ENCODE peak calls at places on chromosome 9, in five cellular contexts. One of them, this sample, is unnamed.

GRCh38 chr9:29078063-29078660 is 1504.9 kb upstream of the C9orf72 start:
- DNase-seq in HepG2: no peak
- DNase-seq in SK-N-SH: no peak
- DNase-seq in K562: no peak
- DNase-seq in GM12878: no peak
- DNase-seq in this sample: peak

GRCh38 chr9:91771027-91771426 is 179.0 kb downstream of the ROR2 start:
- DNase-seq in K562: no peak
- DNase-seq in HepG2: no peak
- DNase-seq in GM12878: no peak
- DNase-seq in SK-N-SH: no peak
- DNase-seq in this sample: peak

GRCh38 chr9:129341197-129341990 is 163.3 kb upstream of the IER5L start:
- DNase-seq in SK-N-SH: no peak
- DNase-seq in GM12878: no peak
- DNase-seq in HepG2: no peak
- DNase-seq in K562: no peak
- DNase-seq in this sample: no peak

GRCh38 chr9:85212209-85212608 is 529.5 kb downstream of the AGTPBP1 start:
- DNase-seq in HepG2: no peak
- DNase-seq in GM12878: no peak
- DNase-seq in SK-N-SH: no peak
- DNase-seq in K562: no peak
- DNase-seq in this sample: no peak

GRCh38 chr9:102631559-102631958 is 363.6 kb upstream of the CYLC2 start:
- DNase-seq in K562: no peak
- DNase-seq in GM12878: no peak
- DNase-seq in SK-N-SH: no peak
- DNase-seq in HepG2: peak
- DNase-seq in this sample: peak

GRCh38 chr9:75957095-75957494 is 66.6 kb downstream of the PCSK5 start:
- DNase-seq in K562: no peak
- DNase-seq in GM12878: no peak
- DNase-seq in SK-N-SH: no peak
- DNase-seq in HepG2: no peak
- DNase-seq in this sample: no peak

GRCh38 chr9:137070906-137071275 is 534 bp upstream of the SAPCD2 start:
- DNase-seq in SK-N-SH: peak
- DNase-seq in GM12878: no peak
- DNase-seq in HepG2: peak
- DNase-seq in K562: no peak
- DNase-seq in this sample: no peak

GRCh38 chr9:5392285-5392684 is 45.4 kb downstream of the PLGRKT start:
- DNase-seq in GM12878: no peak
- DNase-seq in K562: no peak
- DNase-seq in SK-N-SH: no peak
- DNase-seq in HepG2: no peak
- DNase-seq in this sample: no peak

GRCh38 chr9:130845901-130846381 is 10.9 kb downstream of the ABL1 start:
- DNase-seq in K562: peak
- DNase-seq in HepG2: no peak
- DNase-seq in GM12878: no peak
- DNase-seq in SK-N-SH: peak
- DNase-seq in this sample: peak

GRCh38 chr9:135805422-135806022 is 101.8 kb downstream of the CAMSAP1 start:
- DNase-seq in HepG2: no peak
- DNase-seq in GM12878: no peak
- DNase-seq in K562: no peak
- DNase-seq in SK-N-SH: no peak
- DNase-seq in this sample: no peak

GRCh38 chr9:20604561-20604960 is 17.7 kb downstream of the MLLT3 start:
- DNase-seq in HepG2: no peak
- DNase-seq in K562: no peak
- DNase-seq in SK-N-SH: no peak
- DNase-seq in GM12878: no peak
- DNase-seq in this sample: no peak

GRCh38 chr9:121771851-121772599 is 120.6 kb downstream of the DAB2IP start:
- DNase-seq in GM12878: no peak
- DNase-seq in K562: no peak
- DNase-seq in HepG2: no peak
- DNase-seq in SK-N-SH: no peak
- DNase-seq in this sample: no peak

GRCh38 chr9:114507726-114508125 is 2.5 kb upstream of the WHRN start:
- DNase-seq in K562: no peak
- DNase-seq in SK-N-SH: no peak
- DNase-seq in GM12878: no peak
- DNase-seq in HepG2: peak
- DNase-seq in this sample: peak

GRCh38 chr9:88820055-88820454 is 171.2 kb upstream of the S1PR3 start:
- DNase-seq in SK-N-SH: no peak
- DNase-seq in GM12878: no peak
- DNase-seq in K562: no peak
- DNase-seq in HepG2: no peak
- DNase-seq in this sample: no peak

GRCh38 chr9:109730228-109730627 is 49.8 kb upstream of the PALM2AKAP2 start:
- DNase-seq in K562: no peak
- DNase-seq in HepG2: no peak
- DNase-seq in GM12878: no peak
- DNase-seq in SK-N-SH: no peak
- DNase-seq in this sample: no peak

GRCh38 chr9:86946712-86947145 is 577 bp downstream of the GAS1 start:
- DNase-seq in HepG2: no peak
- DNase-seq in GM12878: no peak
- DNase-seq in K562: no peak
- DNase-seq in SK-N-SH: peak
- DNase-seq in this sample: peak

GRCh38 chr9:4464911-4465513 is 25.3 kb upstream of the SLC1A1 start:
- DNase-seq in K562: no peak
- DNase-seq in HepG2: no peak
- DNase-seq in GM12878: peak
- DNase-seq in SK-N-SH: no peak
- DNase-seq in this sample: no peak

GRCh38 chr9:123426406-123426805 is 70.4 kb downstream of the CRB2 start:
- DNase-seq in SK-N-SH: no peak
- DNase-seq in K562: no peak
- DNase-seq in HepG2: no peak
- DNase-seq in GM12878: peak
- DNase-seq in this sample: peak

GRCh38 chr9:122213589-122214413 is 15.0 kb downstream of the LHX6 start:
- DNase-seq in K562: peak
- DNase-seq in SK-N-SH: peak
- DNase-seq in HepG2: peak
- DNase-seq in GM12878: no peak
- DNase-seq in this sample: peak

GRCh38 chr9:136373300-136374182 is at the start of gene CARD9:
- DNase-seq in HepG2: peak
- DNase-seq in SK-N-SH: peak
- DNase-seq in K562: peak
- DNase-seq in GM12878: no peak
- DNase-seq in this sample: no peak

GRCh38 chr9:13267743-13268142 is 11.7 kb downstream of the MPDZ start:
- DNase-seq in K562: no peak
- DNase-seq in SK-N-SH: no peak
- DNase-seq in HepG2: no peak
- DNase-seq in GM12878: no peak
- DNase-seq in this sample: peak

GRCh38 chr9:120610975-120611689 is 31.2 kb upstream of the CDK5RAP2 start:
- DNase-seq in GM12878: no peak
- DNase-seq in K562: peak
- DNase-seq in SK-N-SH: no peak
- DNase-seq in HepG2: peak
- DNase-seq in this sample: no peak

GRCh38 chr9:125262217-125262991 is 778 bp downstream of the GAPVD1 start:
- DNase-seq in SK-N-SH: no peak
- DNase-seq in HepG2: peak
- DNase-seq in GM12878: no peak
- DNase-seq in K562: no peak
- DNase-seq in this sample: no peak

GRCh38 chr9:129382281-129383004 is 204.4 kb upstream of the IER5L start:
- DNase-seq in K562: no peak
- DNase-seq in GM12878: no peak
- DNase-seq in HepG2: no peak
- DNase-seq in SK-N-SH: peak
- DNase-seq in this sample: no peak

GRCh38 chr9:75185585-75186170 is 97.4 kb downstream of the OSTF1 start:
- DNase-seq in SK-N-SH: no peak
- DNase-seq in K562: peak
- DNase-seq in HepG2: peak
- DNase-seq in GM12878: no peak
- DNase-seq in this sample: peak

GRCh38 chr9:96612105-96612965 is 7.3 kb downstream of the CDC14B start:
- DNase-seq in K562: no peak
- DNase-seq in HepG2: peak
- DNase-seq in SK-N-SH: peak
- DNase-seq in GM12878: no peak
- DNase-seq in this sample: peak

GRCh38 chr9:120852240-120853018 is 9.7 kb upstream of the PSMD5 start:
- DNase-seq in HepG2: no peak
- DNase-seq in GM12878: no peak
- DNase-seq in K562: no peak
- DNase-seq in SK-N-SH: no peak
- DNase-seq in this sample: no peak

DNA sequence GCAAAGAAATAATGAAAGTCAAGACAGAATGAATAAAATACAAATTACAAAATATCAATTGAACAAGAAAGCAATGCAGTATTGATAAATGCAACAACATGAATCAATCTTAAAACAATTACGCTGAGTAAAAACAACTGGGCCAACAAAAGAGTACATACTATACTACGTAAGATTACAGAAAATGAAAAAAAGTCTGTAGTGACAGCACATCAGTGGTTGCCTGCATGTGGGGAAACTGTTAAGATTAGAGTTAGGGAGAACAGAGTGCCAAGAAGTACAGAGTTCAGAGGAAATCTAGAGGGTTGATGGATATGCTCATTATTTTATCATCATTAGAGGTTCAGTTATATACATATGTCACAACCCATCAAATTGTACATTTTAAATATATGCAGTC is 706.6 kb upstream of the ACO1 start:
- DNase-seq in SK-N-SH: no peak
- DNase-seq in GM12878: no peak
- DNase-seq in K562: no peak
- DNase-seq in HepG2: no peak
- DNase-seq in this sample: no peak
- TF ChIP-seq EP300 in SK-N-SH: no peak
- TF ChIP-seq EP300 in GM12878: no peak
- TF ChIP-seq EP300 in K562: no peak
- TF ChIP-seq EP300 in HepG2: no peak
- TF ChIP-seq EP300 in this sample: no peak

GRCh38 chr9:127131871-127132270 is 9.4 kb upstream of the ANGPTL2 start:
- DNase-seq in HepG2: no peak
- DNase-seq in K562: no peak
- DNase-seq in SK-N-SH: no peak
- DNase-seq in GM12878: no peak
- DNase-seq in this sample: no peak
- TF ChIP-seq REST in HepG2: no peak
- TF ChIP-seq REST in K562: no peak
- TF ChIP-seq REST in SK-N-SH: no peak
- TF ChIP-seq REST in GM12878: no peak
- TF ChIP-seq REST in this sample: no peak

GRCh38 chr9:82367929-82368328 is 379.4 kb downstream of the SPATA31D1 start:
- DNase-seq in GM12878: no peak
- DNase-seq in K562: no peak
- DNase-seq in HepG2: no peak
- DNase-seq in SK-N-SH: no peak
- DNase-seq in this sample: no peak

GRCh38 chr9:82363236-82363635 is 374.7 kb downstream of the SPATA31D1 start:
- DNase-seq in K562: no peak
- DNase-seq in GM12878: no peak
- DNase-seq in HepG2: no peak
- DNase-seq in SK-N-SH: no peak
- DNase-seq in this sample: no peak

GRCh38 chr9:82367016-82367415 is 378.4 kb downstream of the SPATA31D1 start:
- DNase-seq in SK-N-SH: peak
- DNase-seq in HepG2: no peak
- DNase-seq in GM12878: no peak
- DNase-seq in K562: no peak
- DNase-seq in this sample: no peak

GRCh38 chr9:82369251-82369945 is 380.8 kb downstream of the SPATA31D1 start:
- DNase-seq in GM12878: no peak
- DNase-seq in HepG2: no peak
- DNase-seq in K562: no peak
- DNase-seq in SK-N-SH: no peak
- DNase-seq in this sample: no peak

GRCh38 chr9:82363666-82364065 is 375.1 kb downstream of the SPATA31D1 start:
- DNase-seq in GM12878: no peak
- DNase-seq in HepG2: no peak
- DNase-seq in K562: no peak
- DNase-seq in SK-N-SH: no peak
- DNase-seq in this sample: no peak
- TF ChIP-seq EP300 in GM12878: no peak
- TF ChIP-seq EP300 in HepG2: no peak
- TF ChIP-seq EP300 in K562: no peak
- TF ChIP-seq EP300 in SK-N-SH: peak
- TF ChIP-seq EP300 in this sample: no peak

GRCh38 chr9:133389562-133389961 is 13.4 kb downstream of the STKLD1 start:
- DNase-seq in HepG2: no peak
- DNase-seq in K562: no peak
- DNase-seq in SK-N-SH: no peak
- DNase-seq in GM12878: no peak
- DNase-seq in this sample: no peak

GRCh38 chr9:133386338-133386737 is 10.2 kb downstream of the STKLD1 start:
- DNase-seq in GM12878: no peak
- DNase-seq in SK-N-SH: no peak
- DNase-seq in HepG2: peak
- DNase-seq in K562: no peak
- DNase-seq in this sample: no peak

GRCh38 chr9:133389025-133389557 is 12.9 kb downstream of the STKLD1 start:
- DNase-seq in GM12878: no peak
- DNase-seq in SK-N-SH: no peak
- DNase-seq in K562: no peak
- DNase-seq in HepG2: no peak
- DNase-seq in this sample: no peak

GRCh38 chr9:133385452-133385851 is 9.3 kb downstream of the STKLD1 start:
- DNase-seq in GM12878: no peak
- DNase-seq in SK-N-SH: no peak
- DNase-seq in HepG2: no peak
- DNase-seq in K562: no peak
- DNase-seq in this sample: no peak

DNA sequence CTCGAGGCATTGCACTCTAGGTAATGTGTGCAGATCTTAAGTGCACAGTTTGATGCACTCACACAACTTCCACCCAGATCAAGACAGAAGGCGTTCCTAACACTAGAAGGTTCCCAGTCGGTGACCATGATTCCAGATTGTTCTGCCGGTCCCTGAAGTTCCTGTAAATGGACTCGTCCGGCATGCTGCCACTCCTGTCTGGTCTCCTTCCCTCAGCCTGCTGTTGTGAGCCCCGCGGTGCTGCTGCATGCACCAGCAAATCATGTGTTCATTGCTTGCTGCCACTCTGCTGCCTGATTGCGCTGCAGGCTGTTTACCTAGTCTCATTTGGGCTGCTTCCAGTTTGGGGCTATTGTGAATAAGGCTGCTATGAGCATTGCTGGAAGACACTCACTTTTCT is 11.5 kb downstream of the STKLD1 start:
- DNase-seq in GM12878: no peak
- DNase-seq in SK-N-SH: no peak
- DNase-seq in K562: no peak
- DNase-seq in HepG2: peak
- DNase-seq in this sample: no peak
- TF ChIP-seq REST in GM12878: no peak
- TF ChIP-seq REST in SK-N-SH: no peak
- TF ChIP-seq REST in K562: no peak
- TF ChIP-seq REST in HepG2: no peak
- TF ChIP-seq REST in this sample: no peak

GRCh38 chr9:133360400-133361393 is 4.3 kb downstream of the SURF2 start:
- DNase-seq in GM12878: no peak
- DNase-seq in SK-N-SH: no peak
- DNase-seq in HepG2: no peak
- DNase-seq in K562: no peak
- DNase-seq in this sample: no peak
- TF ChIP-seq EP300 in GM12878: no peak
- TF ChIP-seq EP300 in SK-N-SH: no peak
- TF ChIP-seq EP300 in HepG2: no peak
- TF ChIP-seq EP300 in K562: no peak
- TF ChIP-seq EP300 in this sample: no peak

This sample was measured in A549.